ENCODE peak calls at places on chromosomes 12 and 14, in five cellular contexts. One of them, this sample, is unnamed.

GRCh38 chr12:50639721-50640120 is 124.2 kb upstream of the ATF1 start:
- DNase-seq in Calu3: no peak
- DNase-seq in right atrium auricular region: no peak
- DNase-seq in activated naive CD8-positive, alpha-beta T cell treated with anti-CD3 and anti-CD28 coated beads, Interleukin-2, amount 50 U/mL, for 16 hours: no peak
- DNase-seq in T-helper 2 cell: peak
- DNase-seq in this sample: no peak

GRCh38 chr12:47885566-47885965 is 19.2 kb downstream of the VDR start:
- DNase-seq in Calu3: no peak
- DNase-seq in right atrium auricular region: no peak
- DNase-seq in activated naive CD8-positive, alpha-beta T cell treated with anti-CD3 and anti-CD28 coated beads, Interleukin-2, amount 50 U/mL, for 16 hours: no peak
- DNase-seq in T-helper 2 cell: no peak
- DNase-seq in this sample: no peak

GRCh38 chr12:52870361-52871290 is 21.8 kb upstream of the KRT78 start:
- DNase-seq in Calu3: peak
- DNase-seq in right atrium auricular region: no peak
- DNase-seq in activated naive CD8-positive, alpha-beta T cell treated with anti-CD3 and anti-CD28 coated beads, Interleukin-2, amount 50 U/mL, for 16 hours: peak
- DNase-seq in T-helper 2 cell: peak
- DNase-seq in this sample: peak

GRCh38 chr12:64672925-64673409 is 62.7 kb downstream of the RASSF3 start:
- DNase-seq in Calu3: peak
- DNase-seq in right atrium auricular region: no peak
- DNase-seq in activated naive CD8-positive, alpha-beta T cell treated with anti-CD3 and anti-CD28 coated beads, Interleukin-2, amount 50 U/mL, for 16 hours: no peak
- DNase-seq in T-helper 2 cell: no peak
- DNase-seq in this sample: no peak

GRCh38 chr12:96132819-96133218 is 61.4 kb upstream of the ELK3 start:
- DNase-seq in Calu3: peak
- DNase-seq in right atrium auricular region: no peak
- DNase-seq in activated naive CD8-positive, alpha-beta T cell treated with anti-CD3 and anti-CD28 coated beads, Interleukin-2, amount 50 U/mL, for 16 hours: no peak
- DNase-seq in T-helper 2 cell: peak
- DNase-seq in this sample: no peak

GRCh38 chr14:67541448-67542387 is 8.6 kb downstream of the PLEKHH1 start:
- DNase-seq in Calu3: peak
- DNase-seq in right atrium auricular region: no peak
- DNase-seq in activated naive CD8-positive, alpha-beta T cell treated with anti-CD3 and anti-CD28 coated beads, Interleukin-2, amount 50 U/mL, for 16 hours: no peak
- DNase-seq in T-helper 2 cell: no peak
- DNase-seq in this sample: no peak

GRCh38 chr12:89875809-89876208 is 167.2 kb upstream of the ATP2B1 start:
- DNase-seq in Calu3: no peak
- DNase-seq in right atrium auricular region: no peak
- DNase-seq in activated naive CD8-positive, alpha-beta T cell treated with anti-CD3 and anti-CD28 coated beads, Interleukin-2, amount 50 U/mL, for 16 hours: no peak
- DNase-seq in T-helper 2 cell: no peak
- DNase-seq in this sample: no peak

GRCh38 chr14:54881235-54881760 is 21.3 kb downstream of the GCH1 start:
- DNase-seq in Calu3: no peak
- DNase-seq in right atrium auricular region: no peak
- DNase-seq in activated naive CD8-positive, alpha-beta T cell treated with anti-CD3 and anti-CD28 coated beads, Interleukin-2, amount 50 U/mL, for 16 hours: no peak
- DNase-seq in T-helper 2 cell: peak
- DNase-seq in this sample: no peak

GRCh38 chr14:60235440-60235839 is 13.6 kb upstream of the PPM1A start:
- DNase-seq in Calu3: no peak
- DNase-seq in right atrium auricular region: no peak
- DNase-seq in activated naive CD8-positive, alpha-beta T cell treated with anti-CD3 and anti-CD28 coated beads, Interleukin-2, amount 50 U/mL, for 16 hours: no peak
- DNase-seq in T-helper 2 cell: no peak
- DNase-seq in this sample: no peak

GRCh38 chr12:6461401-6462233 is 8.9 kb downstream of the VAMP1 start:
- DNase-seq in Calu3: no peak
- DNase-seq in right atrium auricular region: peak
- DNase-seq in activated naive CD8-positive, alpha-beta T cell treated with anti-CD3 and anti-CD28 coated beads, Interleukin-2, amount 50 U/mL, for 16 hours: peak
- DNase-seq in T-helper 2 cell: peak
- DNase-seq in this sample: peak

This sample was measured in activated CD4-positive, CD25-positive, alpha-beta regulatory T cell treated with anti-CD3 and anti-CD28 coated beads, Interleukin-2, amount 50 U/mL, for 16 hours.